ENCODE peak calls at places on chromosomes 2 and 18, in four cellular contexts. S is cardiac fibroblast, H is adrenal gland, K is uterus. J is an unnamed sample.

GRCh38 chr2:113407446-113408099 is 29.9 kb upstream of the ZNG1B start:
- DNase-seq in S (no peak), H (no peak), K (no peak), J (peak)

GRCh38 chr2:224114428-224114827 is 75.3 kb upstream of the SERPINE2 start:
- DNase-seq in S (no peak), H (no peak), K (no peak), J (no peak)

GRCh38 chr2:180208841-180209240 is 201.7 kb upstream of the CWC22 start:
- DNase-seq in S (peak), H (no peak), K (no peak), J (peak)

GRCh38 chr2:220226076-220226475 is 598.6 kb downstream of the SLC4A3 start:
- DNase-seq in S (no peak), H (no peak), K (no peak), J (no peak)

GRCh38 chr2:205580591-205580990 is 101.7 kb upstream of the NRP2 start:
- DNase-seq in S (peak), H (no peak), K (no peak), J (peak)

GRCh38 chr2:63078852-63079606 is 28.4 kb downstream of the OTX1 start:
- DNase-seq in S (no peak), H (no peak), K (no peak), J (no peak)

GRCh38 chr18:51030537-51031258 is 685 bp downstream of the SMAD4 start:
- DNase-seq in S (peak), H (peak), K (peak), J (no peak)

GRCh38 chr2:133776936-133777587 is 208.8 kb upstream of the NCKAP5 start:
- DNase-seq in S (no peak), H (no peak), K (no peak), J (no peak)

GRCh38 chr2:150520887-150521664 is 33.6 kb upstream of the RND3 start:
- DNase-seq in S (peak), H (no peak), K (no peak), J (peak)

GRCh38 chr2:88599527-88599926 is 27.7 kb downstream of the EIF2AK3 start:
- DNase-seq in S (no peak), H (no peak), K (no peak), J (no peak)

GRCh38 chr2:45281311-45281710 is 272.1 kb upstream of the SIX2 start:
- DNase-seq in S (no peak), H (no peak), K (no peak), J (no peak)

GRCh38 chr18:67192535-67192934 is 324.0 kb downstream of the DSEL start:
- DNase-seq in S (no peak), H (no peak), K (no peak), J (no peak)

GRCh38 chr2:36484454-36484853 is 113.5 kb downstream of the FEZ2 start:
- DNase-seq in S (no peak), H (no peak), K (no peak), J (no peak)

GRCh38 chr2:65231121-65231520 is 3.5 kb downstream of the ACTR2 start:
- DNase-seq in S (peak), H (no peak), K (no peak), J (no peak)

GRCh38 chr2:74206180-74206688 is 7.8 kb downstream of the MTHFD2 start:
- DNase-seq in S (peak), H (no peak), K (no peak), J (peak)

GRCh38 chr2:152716805-152717241 is 438 bp downstream of the PRPF40A start:
- DNase-seq in S (peak), H (peak), K (peak), J (no peak)

GRCh38 chr2:3959372-3959771 is 256.0 kb downstream of the DCDC2C start:
- DNase-seq in S (peak), H (no peak), K (no peak), J (peak)

GRCh38 chr18:56648307-56648706 is 2.9 kb upstream of the WDR7 start:
- DNase-seq in S (no peak), H (no peak), K (no peak), J (no peak)

GRCh38 chr2:142165790-142166189 is 35.0 kb upstream of the LRP1B start:
- DNase-seq in S (peak), H (no peak), K (no peak), J (no peak)

GRCh38 chr2:70143314-70144150 is 47.3 kb downstream of the C2orf42 start:
- DNase-seq in S (peak), H (peak), K (peak), J (no peak)

GRCh38 chr18:70671889-70672551 is 383.2 kb downstream of the SOCS6 start:
- DNase-seq in S (no peak), H (no peak), K (no peak), J (no peak)

GRCh38 chr2:197704434-197705142 is 581 bp upstream of the MARS2 start:
- DNase-seq in S (no peak), H (no peak), K (no peak), J (no peak)

GRCh38 chr2:177617849-177618248 is 225.3 kb downstream of the AGPS start:
- DNase-seq in S (no peak), H (no peak), K (no peak), J (no peak)

GRCh38 chr2:177612651-177613050 is 220.1 kb downstream of the AGPS start:
- DNase-seq in S (no peak), H (no peak), K (no peak), J (no peak)

GRCh38 chr2:177616066-177616465 is 223.5 kb downstream of the AGPS start:
- DNase-seq in S (no peak), H (no peak), K (no peak), J (no peak)

GRCh38 chr2:177618270-177619253 is 226.0 kb downstream of the AGPS start:
- DNase-seq in S (peak), H (peak), K (peak), J (peak)

DNA sequence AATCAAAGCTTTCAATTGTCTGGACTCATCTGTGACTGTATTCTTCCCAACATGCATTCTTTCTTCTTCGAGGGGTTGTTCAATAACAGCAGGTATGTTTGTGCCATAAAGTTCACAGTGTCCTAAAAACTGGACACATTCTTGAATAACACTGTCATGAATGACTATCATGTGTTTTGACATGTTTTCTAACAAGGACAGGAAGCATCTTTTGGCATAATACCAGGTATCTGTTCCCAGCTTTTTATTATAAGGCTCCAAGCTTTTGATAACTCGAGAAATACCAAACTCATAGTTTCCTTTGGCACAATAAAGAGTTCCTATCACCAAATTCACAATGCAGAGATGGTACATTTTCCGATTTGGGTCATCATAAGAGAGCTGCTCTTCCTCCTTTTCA is 224.2 kb downstream of the AGPS start:
- DNase-seq in S (no peak), H (no peak), K (no peak), J (no peak)
- TF ChIP-seq CTCF in S (no peak), H (no peak), K (no peak), J (no peak)

GRCh38 chr18:65752625-65753325 is 2.0 kb downstream of the CDH7 start:
- DNase-seq in S (no peak), H (no peak), K (no peak), J (no peak)
- H3K4me3 ChIP-seq in S (no peak), H (no peak), K (no peak), J (no peak)

GRCh38 chr2:230068658-230069080 is at the start of gene SLC16A14:
- DNase-seq in S (peak), H (peak), K (peak), J (no peak)
- TF ChIP-seq CTCF in S (peak), H (peak), K (peak), J (peak)

GRCh38 chr2:85680707-85681353 is 12.8 kb upstream of the SFTPB start:
- DNase-seq in S (no peak), H (no peak), K (no peak), J (no peak)

GRCh38 chr2:85681354-85681728 is 12.8 kb upstream of the GNLY start:
- DNase-seq in S (no peak), H (no peak), K (peak), J (no peak)

GRCh38 chr2:85678384-85678783 is 10.4 kb upstream of the SFTPB start:
- DNase-seq in S (no peak), H (no peak), K (peak), J (no peak)

GRCh38 chr2:85681776-85682175 is 12.4 kb upstream of the GNLY start:
- DNase-seq in S (no peak), H (no peak), K (no peak), J (no peak)

GRCh38 chr2:85678794-85679672 is 11.0 kb upstream of the SFTPB start:
- DNase-seq in S (peak), H (peak), K (peak), J (peak)
- H3K4me3 ChIP-seq in S (no peak), H (no peak), K (no peak), J (no peak)

DNA sequence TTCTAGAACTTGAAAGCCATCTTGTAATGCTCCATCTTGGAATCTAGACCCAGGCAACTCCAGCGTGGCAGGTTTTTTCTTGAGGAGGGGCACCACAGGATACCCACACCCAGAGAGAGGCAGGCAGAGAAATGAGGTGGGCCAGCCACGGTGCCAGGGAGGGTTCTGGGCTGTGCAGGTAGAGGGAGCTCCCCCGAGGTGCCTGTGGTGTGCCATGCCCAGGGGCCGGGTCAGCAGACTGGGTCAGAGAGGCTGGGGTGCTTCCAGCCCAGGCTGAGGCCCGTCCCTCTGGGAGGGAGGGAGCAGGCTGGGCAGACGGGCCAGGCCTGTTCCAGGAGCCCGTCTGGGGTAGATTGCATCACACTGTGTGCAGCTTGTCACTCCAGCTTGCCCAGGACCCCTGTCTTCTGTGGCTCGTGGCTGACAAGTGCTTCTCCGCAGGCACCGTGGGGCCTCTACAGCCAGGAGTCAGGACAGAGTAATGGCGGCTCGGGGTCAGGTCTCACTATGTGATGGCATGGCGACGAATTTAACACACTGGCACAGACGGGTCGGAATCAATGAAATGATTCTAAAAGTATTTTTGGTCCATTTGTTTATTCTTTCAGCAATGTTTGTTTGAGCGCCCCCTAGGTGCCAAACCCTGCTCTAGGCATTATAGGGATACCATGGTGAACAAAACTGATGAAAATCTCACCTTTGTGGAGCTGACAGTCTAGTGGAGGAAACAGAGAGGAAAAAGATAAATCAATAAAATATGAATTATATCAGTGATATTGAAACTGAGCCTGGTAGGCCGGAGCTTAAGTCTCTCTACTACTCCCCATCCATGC is 144.0 kb downstream of the ACOXL start:
- DNase-seq in S (no peak), H (no peak), K (no peak), J (no peak)
- TF ChIP-seq CTCF in S (no peak), H (no peak), K (no peak), J (peak)